ENCODE peak calls at places on chromosomes 1 and 21, in ten cellular contexts. One of them, this sample, is unnamed.

GRCh38 chr1:6162341-6162740 is 17.8 kb downstream of the CHD5 start:
- DNase-seq in iris pigment epithelial cell: no peak
- DNase-seq in effector memory CD8-positive, alpha-beta T cell: no peak
- DNase-seq in NCI-H226: no peak
- DNase-seq in posterior cingulate gyrus: no peak
- DNase-seq in effector memory CD4-positive, alpha-beta T cell: no peak
- DNase-seq in EL: no peak
- DNase-seq in left ventricle myocardium superior: peak; percentile 10
- DNase-seq in aorta: no peak
- DNase-seq in neural progenitor cell: no peak
- DNase-seq in this sample: peak; percentile 30

GRCh38 chr1:71561729-71562128 is 480.9 kb upstream of the ZRANB2 start:
- DNase-seq in left ventricle myocardium superior: no peak
- DNase-seq in EL: peak; percentile 67
- DNase-seq in neural progenitor cell: no peak
- DNase-seq in aorta: no peak
- DNase-seq in effector memory CD8-positive, alpha-beta T cell: no peak
- DNase-seq in posterior cingulate gyrus: no peak
- DNase-seq in NCI-H226: peak; percentile 5
- DNase-seq in effector memory CD4-positive, alpha-beta T cell: no peak
- DNase-seq in iris pigment epithelial cell: peak; percentile 35
- DNase-seq in this sample: no peak

GRCh38 chr1:30641557-30642353 is 81.6 kb downstream of the MATN1 start:
- DNase-seq in effector memory CD8-positive, alpha-beta T cell: no peak
- DNase-seq in EL: no peak
- DNase-seq in effector memory CD4-positive, alpha-beta T cell: no peak
- DNase-seq in neural progenitor cell: no peak
- DNase-seq in NCI-H226: no peak
- DNase-seq in iris pigment epithelial cell: no peak
- DNase-seq in left ventricle myocardium superior: no peak
- DNase-seq in aorta: no peak
- DNase-seq in posterior cingulate gyrus: no peak
- DNase-seq in this sample: peak; percentile 56

GRCh38 chr1:48654606-48655210 is 122.0 kb downstream of the BEND5 start:
- DNase-seq in NCI-H226: no peak
- DNase-seq in effector memory CD8-positive, alpha-beta T cell: no peak
- DNase-seq in effector memory CD4-positive, alpha-beta T cell: no peak
- DNase-seq in EL: no peak
- DNase-seq in aorta: no peak
- DNase-seq in iris pigment epithelial cell: no peak
- DNase-seq in neural progenitor cell: peak; percentile 62
- DNase-seq in left ventricle myocardium superior: no peak
- DNase-seq in posterior cingulate gyrus: peak; percentile 27
- DNase-seq in this sample: no peak

GRCh38 chr1:60222492-60223369 is 149.2 kb upstream of the C1orf87 start:
- DNase-seq in posterior cingulate gyrus: no peak
- DNase-seq in NCI-H226: no peak
- DNase-seq in effector memory CD8-positive, alpha-beta T cell: no peak
- DNase-seq in EL: no peak
- DNase-seq in left ventricle myocardium superior: no peak
- DNase-seq in effector memory CD4-positive, alpha-beta T cell: no peak
- DNase-seq in iris pigment epithelial cell: no peak
- DNase-seq in aorta: no peak
- DNase-seq in neural progenitor cell: no peak
- DNase-seq in this sample: no peak

GRCh38 chr1:185670187-185670627 is 64.0 kb upstream of the HMCN1 start:
- DNase-seq in neural progenitor cell: peak; percentile 60
- DNase-seq in posterior cingulate gyrus: no peak
- DNase-seq in effector memory CD8-positive, alpha-beta T cell: peak; percentile 52
- DNase-seq in effector memory CD4-positive, alpha-beta T cell: no peak
- DNase-seq in EL: peak; percentile 59
- DNase-seq in left ventricle myocardium superior: no peak
- DNase-seq in iris pigment epithelial cell: peak; percentile 70
- DNase-seq in aorta: no peak
- DNase-seq in NCI-H226: no peak
- DNase-seq in this sample: no peak

GRCh38 chr1:45012639-45013278 is 705 bp downstream of the UROD start:
- DNase-seq in neural progenitor cell: peak; percentile 63
- DNase-seq in effector memory CD4-positive, alpha-beta T cell: no peak
- DNase-seq in effector memory CD8-positive, alpha-beta T cell: no peak
- DNase-seq in posterior cingulate gyrus: peak; percentile 48
- DNase-seq in iris pigment epithelial cell: peak; percentile 75
- DNase-seq in left ventricle myocardium superior: peak; percentile 89
- DNase-seq in NCI-H226: peak; percentile 97
- DNase-seq in aorta: peak; percentile 89
- DNase-seq in EL: peak; percentile 79
- DNase-seq in this sample: peak; percentile 89

GRCh38 chr1:59020151-59020997 is 236.5 kb upstream of the JUN start:
- DNase-seq in neural progenitor cell: no peak
- DNase-seq in iris pigment epithelial cell: peak; percentile 86
- DNase-seq in effector memory CD8-positive, alpha-beta T cell: peak; percentile 35
- DNase-seq in posterior cingulate gyrus: no peak
- DNase-seq in EL: peak; percentile 84
- DNase-seq in NCI-H226: peak; percentile 61
- DNase-seq in left ventricle myocardium superior: peak; percentile 44
- DNase-seq in aorta: peak; percentile 85
- DNase-seq in effector memory CD4-positive, alpha-beta T cell: no peak
- DNase-seq in this sample: no peak

GRCh38 chr1:239354211-239354610 is 32.2 kb upstream of the CHRM3 start:
- DNase-seq in posterior cingulate gyrus: no peak
- DNase-seq in iris pigment epithelial cell: peak; percentile 47
- DNase-seq in left ventricle myocardium superior: no peak
- DNase-seq in effector memory CD4-positive, alpha-beta T cell: no peak
- DNase-seq in aorta: no peak
- DNase-seq in neural progenitor cell: no peak
- DNase-seq in EL: peak; percentile 37
- DNase-seq in NCI-H226: no peak
- DNase-seq in effector memory CD8-positive, alpha-beta T cell: no peak
- DNase-seq in this sample: no peak

GRCh38 chr21:33069994-33070811 is at the start of gene OLIG1:
- DNase-seq in iris pigment epithelial cell: peak; percentile 42
- DNase-seq in neural progenitor cell: peak; percentile 83
- DNase-seq in EL: peak; percentile 41
- DNase-seq in posterior cingulate gyrus: peak; percentile 76
- DNase-seq in aorta: no peak
- DNase-seq in left ventricle myocardium superior: peak; percentile 82
- DNase-seq in effector memory CD8-positive, alpha-beta T cell: no peak
- DNase-seq in NCI-H226: peak; percentile 44
- DNase-seq in effector memory CD4-positive, alpha-beta T cell: no peak
- DNase-seq in this sample: peak; percentile 87

GRCh38 chr1:165645654-165646366 is 14.8 kb downstream of the MGST3 start:
- DNase-seq in left ventricle myocardium superior: peak; percentile 38
- DNase-seq in posterior cingulate gyrus: no peak
- DNase-seq in EL: no peak
- DNase-seq in iris pigment epithelial cell: no peak
- DNase-seq in neural progenitor cell: no peak
- DNase-seq in NCI-H226: no peak
- DNase-seq in effector memory CD8-positive, alpha-beta T cell: no peak
- DNase-seq in effector memory CD4-positive, alpha-beta T cell: no peak
- DNase-seq in aorta: no peak
- DNase-seq in this sample: no peak

GRCh38 chr1:43766086-43766784 is 58.9 kb downstream of the ST3GAL3 start:
- DNase-seq in NCI-H226: no peak
- DNase-seq in EL: no peak
- DNase-seq in left ventricle myocardium superior: no peak
- DNase-seq in aorta: no peak
- DNase-seq in effector memory CD4-positive, alpha-beta T cell: no peak
- DNase-seq in iris pigment epithelial cell: no peak
- DNase-seq in neural progenitor cell: peak; percentile 85
- DNase-seq in posterior cingulate gyrus: no peak
- DNase-seq in effector memory CD8-positive, alpha-beta T cell: no peak
- DNase-seq in this sample: no peak

GRCh38 chr1:37932759-37933158 is 14.1 kb downstream of the INPP5B start:
- DNase-seq in EL: peak; percentile 79
- DNase-seq in posterior cingulate gyrus: no peak
- DNase-seq in NCI-H226: peak; percentile 33
- DNase-seq in effector memory CD4-positive, alpha-beta T cell: no peak
- DNase-seq in iris pigment epithelial cell: peak; percentile 79
- DNase-seq in neural progenitor cell: no peak
- DNase-seq in left ventricle myocardium superior: no peak
- DNase-seq in effector memory CD8-positive, alpha-beta T cell: no peak
- DNase-seq in aorta: no peak
- DNase-seq in this sample: no peak

GRCh38 chr1:174051956-174052355 is 29.8 kb upstream of the RC3H1 start:
- DNase-seq in effector memory CD4-positive, alpha-beta T cell: no peak
- DNase-seq in EL: no peak
- DNase-seq in NCI-H226: no peak
- DNase-seq in neural progenitor cell: peak; percentile 28
- DNase-seq in left ventricle myocardium superior: no peak
- DNase-seq in effector memory CD8-positive, alpha-beta T cell: no peak
- DNase-seq in iris pigment epithelial cell: no peak
- DNase-seq in aorta: no peak
- DNase-seq in posterior cingulate gyrus: peak; percentile 19
- DNase-seq in this sample: no peak

GRCh38 chr1:42941640-42942330 is 16.9 kb downstream of the SLC2A1 start:
- DNase-seq in NCI-H226: peak; percentile 52
- DNase-seq in effector memory CD4-positive, alpha-beta T cell: no peak
- DNase-seq in iris pigment epithelial cell: peak; percentile 71
- DNase-seq in left ventricle myocardium superior: peak; percentile 87
- DNase-seq in posterior cingulate gyrus: peak; percentile 71
- DNase-seq in effector memory CD8-positive, alpha-beta T cell: no peak
- DNase-seq in EL: peak; percentile 95
- DNase-seq in neural progenitor cell: no peak
- DNase-seq in aorta: peak; percentile 93
- DNase-seq in this sample: peak; percentile 81

GRCh38 chr1:59332221-59332620 is 35.3 kb downstream of the FGGY start:
- DNase-seq in left ventricle myocardium superior: no peak
- DNase-seq in neural progenitor cell: no peak
- DNase-seq in EL: peak; percentile 10
- DNase-seq in effector memory CD8-positive, alpha-beta T cell: no peak
- DNase-seq in aorta: no peak
- DNase-seq in effector memory CD4-positive, alpha-beta T cell: no peak
- DNase-seq in iris pigment epithelial cell: no peak
- DNase-seq in NCI-H226: no peak
- DNase-seq in posterior cingulate gyrus: no peak
- DNase-seq in this sample: no peak

GRCh38 chr1:187110351-187110750 is 281.6 kb downstream of the PLA2G4A start:
- DNase-seq in iris pigment epithelial cell: no peak
- DNase-seq in posterior cingulate gyrus: no peak
- DNase-seq in effector memory CD4-positive, alpha-beta T cell: no peak
- DNase-seq in aorta: no peak
- DNase-seq in NCI-H226: no peak
- DNase-seq in left ventricle myocardium superior: no peak
- DNase-seq in effector memory CD8-positive, alpha-beta T cell: no peak
- DNase-seq in neural progenitor cell: no peak
- DNase-seq in EL: no peak
- DNase-seq in this sample: no peak

GRCh38 chr1:220880726-220881506 is 1.7 kb downstream of the HLX start:
- DNase-seq in NCI-H226: no peak
- DNase-seq in effector memory CD8-positive, alpha-beta T cell: no peak
- DNase-seq in iris pigment epithelial cell: peak; percentile 62
- DNase-seq in effector memory CD4-positive, alpha-beta T cell: no peak
- DNase-seq in left ventricle myocardium superior: peak; percentile 79
- DNase-seq in neural progenitor cell: peak; percentile 67
- DNase-seq in aorta: peak; percentile 88
- DNase-seq in posterior cingulate gyrus: no peak
- DNase-seq in EL: peak; percentile 20
- DNase-seq in this sample: peak; percentile 90

GRCh38 chr1:72954943-72955342 is 672.6 kb upstream of the NEGR1 start:
- DNase-seq in aorta: no peak
- DNase-seq in NCI-H226: no peak
- DNase-seq in EL: no peak
- DNase-seq in neural progenitor cell: no peak
- DNase-seq in iris pigment epithelial cell: peak; percentile 2
- DNase-seq in left ventricle myocardium superior: no peak
- DNase-seq in effector memory CD8-positive, alpha-beta T cell: no peak
- DNase-seq in posterior cingulate gyrus: no peak
- DNase-seq in effector memory CD4-positive, alpha-beta T cell: no peak
- DNase-seq in this sample: no peak

GRCh38 chr1:110264430-110264829 is 54.3 kb downstream of the KCNC4 start:
- DNase-seq in aorta: no peak
- DNase-seq in left ventricle myocardium superior: no peak
- DNase-seq in effector memory CD4-positive, alpha-beta T cell: no peak
- DNase-seq in iris pigment epithelial cell: no peak
- DNase-seq in effector memory CD8-positive, alpha-beta T cell: no peak
- DNase-seq in neural progenitor cell: no peak
- DNase-seq in NCI-H226: no peak
- DNase-seq in EL: no peak
- DNase-seq in posterior cingulate gyrus: no peak
- DNase-seq in this sample: no peak

This sample was measured in Right ventricle myocardium inferior.